ENCODE peak calls at places on chromosome 3, in seven cellular contexts. One of them, this sample, is unnamed.
A peak's percentile ranks its signal among the peaks of the same experiment; 100 is the strongest.

GRCh38 chr3:14204605-14205284 is 26.1 kb downstream of the LSM3 start:
- DNase-seq in AG08396: no peak
- DNase-seq in iPS DF 19.7: no peak
- DNase-seq in T-cell: no peak
- DNase-seq in EL: peak; percentile 60
- DNase-seq in stimulated activated naive B cell treated with anti-CD40 and anti-IgM and Interleukin-4, amounts not matched to agents 10 μg/mL and 1 μg/mL and 100 μg/mL, for 72 hours: no peak
- DNase-seq in Daoy: no peak
- DNase-seq in this sample: no peak

GRCh38 chr3:57383421-57383820 is 90.9 kb upstream of the ASB14 start:
- DNase-seq in AG08396: no peak
- DNase-seq in iPS DF 19.7: no peak
- DNase-seq in T-cell: no peak
- DNase-seq in EL: no peak
- DNase-seq in stimulated activated naive B cell treated with anti-CD40 and anti-IgM and Interleukin-4, amounts not matched to agents 10 μg/mL and 1 μg/mL and 100 μg/mL, for 72 hours: no peak
- DNase-seq in Daoy: no peak
- DNase-seq in this sample: no peak

GRCh38 chr3:126522363-126522788 is 1.6 kb upstream of the CHST13 start:
- DNase-seq in AG08396: peak; percentile 89
- DNase-seq in iPS DF 19.7: no peak
- DNase-seq in T-cell: no peak
- DNase-seq in EL: peak; percentile 55
- DNase-seq in stimulated activated naive B cell treated with anti-CD40 and anti-IgM and Interleukin-4, amounts not matched to agents 10 μg/mL and 1 μg/mL and 100 μg/mL, for 72 hours: no peak
- DNase-seq in Daoy: peak; percentile 55
- DNase-seq in this sample: peak; percentile 15

GRCh38 chr3:52062499-52062898 is 6.1 kb upstream of the DUSP7 start:
- DNase-seq in AG08396: peak; percentile 86
- DNase-seq in iPS DF 19.7: no peak
- DNase-seq in T-cell: no peak
- DNase-seq in EL: peak; percentile 88
- DNase-seq in stimulated activated naive B cell treated with anti-CD40 and anti-IgM and Interleukin-4, amounts not matched to agents 10 μg/mL and 1 μg/mL and 100 μg/mL, for 72 hours: peak; percentile 38
- DNase-seq in Daoy: peak; percentile 96
- DNase-seq in this sample: peak; percentile 91

GRCh38 chr3:14237431-14237830 is 58.8 kb downstream of the LSM3 start:
- DNase-seq in AG08396: no peak
- DNase-seq in iPS DF 19.7: no peak
- DNase-seq in T-cell: no peak
- DNase-seq in EL: no peak
- DNase-seq in stimulated activated naive B cell treated with anti-CD40 and anti-IgM and Interleukin-4, amounts not matched to agents 10 μg/mL and 1 μg/mL and 100 μg/mL, for 72 hours: no peak
- DNase-seq in Daoy: no peak
- DNase-seq in this sample: no peak

GRCh38 chr3:52897130-52898109 is at the start of gene STIMATE:
- DNase-seq in AG08396: peak; percentile 96
- DNase-seq in iPS DF 19.7: peak; percentile 45
- DNase-seq in T-cell: peak; percentile 81
- DNase-seq in EL: peak; percentile 80
- DNase-seq in stimulated activated naive B cell treated with anti-CD40 and anti-IgM and Interleukin-4, amounts not matched to agents 10 μg/mL and 1 μg/mL and 100 μg/mL, for 72 hours: peak; percentile 77
- DNase-seq in Daoy: peak; percentile 85
- DNase-seq in this sample: peak; percentile 51

GRCh38 chr3:117666316-117666715 is 956.7 kb downstream of the TUSC7 start:
- DNase-seq in AG08396: no peak
- DNase-seq in iPS DF 19.7: no peak
- DNase-seq in T-cell: no peak
- DNase-seq in EL: no peak
- DNase-seq in stimulated activated naive B cell treated with anti-CD40 and anti-IgM and Interleukin-4, amounts not matched to agents 10 μg/mL and 1 μg/mL and 100 μg/mL, for 72 hours: no peak
- DNase-seq in Daoy: no peak
- DNase-seq in this sample: no peak

GRCh38 chr3:14920536-14920935 is 26.8 kb upstream of the NR2C2 start:
- DNase-seq in AG08396: no peak
- DNase-seq in iPS DF 19.7: no peak
- DNase-seq in T-cell: no peak
- DNase-seq in EL: no peak
- DNase-seq in stimulated activated naive B cell treated with anti-CD40 and anti-IgM and Interleukin-4, amounts not matched to agents 10 μg/mL and 1 μg/mL and 100 μg/mL, for 72 hours: no peak
- DNase-seq in Daoy: no peak
- DNase-seq in this sample: no peak

GRCh38 chr3:194148383-194148782 is 12.4 kb downstream of the HES1 start:
- DNase-seq in AG08396: no peak
- DNase-seq in iPS DF 19.7: no peak
- DNase-seq in T-cell: no peak
- DNase-seq in EL: peak; percentile 24
- DNase-seq in stimulated activated naive B cell treated with anti-CD40 and anti-IgM and Interleukin-4, amounts not matched to agents 10 μg/mL and 1 μg/mL and 100 μg/mL, for 72 hours: no peak
- DNase-seq in Daoy: peak; percentile 62
- DNase-seq in this sample: no peak

GRCh38 chr3:4245671-4246070 is 57.5 kb upstream of the SETMAR start:
- DNase-seq in AG08396: no peak
- DNase-seq in iPS DF 19.7: no peak
- DNase-seq in T-cell: no peak
- DNase-seq in EL: no peak
- DNase-seq in stimulated activated naive B cell treated with anti-CD40 and anti-IgM and Interleukin-4, amounts not matched to agents 10 μg/mL and 1 μg/mL and 100 μg/mL, for 72 hours: no peak
- DNase-seq in Daoy: no peak
- DNase-seq in this sample: no peak

GRCh38 chr3:173371848-173372487 is 25.6 kb upstream of the NLGN1 start:
- DNase-seq in AG08396: peak; percentile 14
- DNase-seq in iPS DF 19.7: no peak
- DNase-seq in T-cell: no peak
- DNase-seq in EL: peak; percentile 50
- DNase-seq in stimulated activated naive B cell treated with anti-CD40 and anti-IgM and Interleukin-4, amounts not matched to agents 10 μg/mL and 1 μg/mL and 100 μg/mL, for 72 hours: no peak
- DNase-seq in Daoy: peak; percentile 53
- DNase-seq in this sample: no peak

GRCh38 chr3:190825389-190826016 is 37.0 kb downstream of the GMNC start:
- DNase-seq in AG08396: no peak
- DNase-seq in iPS DF 19.7: no peak
- DNase-seq in T-cell: no peak
- DNase-seq in EL: peak; percentile 65
- DNase-seq in stimulated activated naive B cell treated with anti-CD40 and anti-IgM and Interleukin-4, amounts not matched to agents 10 μg/mL and 1 μg/mL and 100 μg/mL, for 72 hours: no peak
- DNase-seq in Daoy: no peak
- DNase-seq in this sample: no peak

GRCh38 chr3:114650808-114651207 is 357.0 kb downstream of the TIGIT start:
- DNase-seq in AG08396: peak; percentile 9
- DNase-seq in iPS DF 19.7: no peak
- DNase-seq in T-cell: no peak
- DNase-seq in EL: peak; percentile 65
- DNase-seq in stimulated activated naive B cell treated with anti-CD40 and anti-IgM and Interleukin-4, amounts not matched to agents 10 μg/mL and 1 μg/mL and 100 μg/mL, for 72 hours: no peak
- DNase-seq in Daoy: peak; percentile 24
- DNase-seq in this sample: no peak

GRCh38 chr3:73467211-73467610 is 157.5 kb downstream of the PDZRN3 start:
- DNase-seq in AG08396: no peak
- DNase-seq in iPS DF 19.7: no peak
- DNase-seq in T-cell: no peak
- DNase-seq in EL: no peak
- DNase-seq in stimulated activated naive B cell treated with anti-CD40 and anti-IgM and Interleukin-4, amounts not matched to agents 10 μg/mL and 1 μg/mL and 100 μg/mL, for 72 hours: no peak
- DNase-seq in Daoy: no peak
- DNase-seq in this sample: no peak

GRCh38 chr3:141776885-141777284 is 13.7 kb downstream of the GRK7 start:
- DNase-seq in AG08396: no peak
- DNase-seq in iPS DF 19.7: no peak
- DNase-seq in T-cell: no peak
- DNase-seq in EL: no peak
- DNase-seq in stimulated activated naive B cell treated with anti-CD40 and anti-IgM and Interleukin-4, amounts not matched to agents 10 μg/mL and 1 μg/mL and 100 μg/mL, for 72 hours: no peak
- DNase-seq in Daoy: no peak
- DNase-seq in this sample: no peak

GRCh38 chr3:32888739-32889138 is 62.7 kb upstream of the CCR4 start:
- DNase-seq in AG08396: no peak
- DNase-seq in iPS DF 19.7: no peak
- DNase-seq in T-cell: no peak
- DNase-seq in EL: no peak
- DNase-seq in stimulated activated naive B cell treated with anti-CD40 and anti-IgM and Interleukin-4, amounts not matched to agents 10 μg/mL and 1 μg/mL and 100 μg/mL, for 72 hours: no peak
- DNase-seq in Daoy: no peak
- DNase-seq in this sample: no peak

GRCh38 chr3:121974601-121975111 is 47.4 kb downstream of the ILDR1 start:
- DNase-seq in AG08396: no peak
- DNase-seq in iPS DF 19.7: no peak
- DNase-seq in T-cell: no peak
- DNase-seq in EL: no peak
- DNase-seq in stimulated activated naive B cell treated with anti-CD40 and anti-IgM and Interleukin-4, amounts not matched to agents 10 μg/mL and 1 μg/mL and 100 μg/mL, for 72 hours: no peak
- DNase-seq in Daoy: no peak
- DNase-seq in this sample: no peak

GRCh38 chr3:2839886-2840285 is 270.3 kb downstream of the IL5RA start:
- DNase-seq in AG08396: no peak
- DNase-seq in iPS DF 19.7: no peak
- DNase-seq in T-cell: no peak
- DNase-seq in EL: no peak
- DNase-seq in stimulated activated naive B cell treated with anti-CD40 and anti-IgM and Interleukin-4, amounts not matched to agents 10 μg/mL and 1 μg/mL and 100 μg/mL, for 72 hours: no peak
- DNase-seq in Daoy: peak; percentile 72
- DNase-seq in this sample: no peak

GRCh38 chr3:16534914-16535301 is 21.4 kb upstream of the RFTN1 start:
- DNase-seq in AG08396: no peak
- DNase-seq in iPS DF 19.7: no peak
- DNase-seq in T-cell: no peak
- DNase-seq in EL: no peak
- DNase-seq in stimulated activated naive B cell treated with anti-CD40 and anti-IgM and Interleukin-4, amounts not matched to agents 10 μg/mL and 1 μg/mL and 100 μg/mL, for 72 hours: no peak
- DNase-seq in Daoy: no peak
- DNase-seq in this sample: no peak

GRCh38 chr3:14570089-14570488 is 29.9 kb upstream of the GRIP2 start:
- DNase-seq in AG08396: no peak
- DNase-seq in iPS DF 19.7: no peak
- DNase-seq in T-cell: no peak
- DNase-seq in EL: no peak
- DNase-seq in stimulated activated naive B cell treated with anti-CD40 and anti-IgM and Interleukin-4, amounts not matched to agents 10 μg/mL and 1 μg/mL and 100 μg/mL, for 72 hours: no peak
- DNase-seq in Daoy: no peak
- DNase-seq in this sample: no peak

GRCh38 chr3:161405836-161406235 is 34.5 kb upstream of the SPTSSB start:
- DNase-seq in AG08396: no peak
- DNase-seq in iPS DF 19.7: no peak
- DNase-seq in T-cell: no peak
- DNase-seq in EL: no peak
- DNase-seq in stimulated activated naive B cell treated with anti-CD40 and anti-IgM and Interleukin-4, amounts not matched to agents 10 μg/mL and 1 μg/mL and 100 μg/mL, for 72 hours: no peak
- DNase-seq in Daoy: no peak
- DNase-seq in this sample: no peak

This sample was measured in GM04504.